ENCODE peak calls at places on chromosomes 12 and 14, in five cellular contexts. K, R, A, W and S are unnamed samples.

GRCh38 chr14:69715725-69716482 is 51.0 kb upstream of the SRSF5 start:
- DNase-seq in R (peak), A (peak), W (peak), K (peak), S (peak)

GRCh38 chr14:104331871-104332605 is 193.7 kb downstream of the KIF26A start:
- DNase-seq in A (no peak), K (no peak), W (peak), R (no peak), S (no peak)

GRCh38 chr14:21852061-21852664 is 178.5 kb upstream of the OR4E1 start:
- DNase-seq in R (peak), W (no peak), A (no peak), K (peak), S (no peak)

GRCh38 chr12:6724409-6724797 is 557 bp downstream of the COPS7A start:
- DNase-seq in K (no peak), A (no peak), W (peak), R (no peak), S (no peak)

GRCh38 chr12:6987956-6988573 is 17.4 kb downstream of the EMG1 start:
- DNase-seq in R (no peak), K (no peak), W (peak), A (no peak), S (no peak)

GRCh38 chr12:92583910-92584309 is 118.9 kb upstream of the PLEKHG7 start:
- DNase-seq in W (no peak), R (no peak), A (no peak), K (no peak), S (no peak)

GRCh38 chr14:33454707-33455106 is 496.2 kb downstream of the EGLN3 start:
- DNase-seq in R (no peak), K (no peak), A (no peak), W (no peak), S (no peak)

GRCh38 chr12:122024132-122024785 is 2.6 kb downstream of the BCL7A start:
- DNase-seq in W (no peak), K (peak), R (no peak), A (peak), S (no peak)

GRCh38 chr14:73269729-73270651 is 32.7 kb downstream of the PAPLN start:
- DNase-seq in K (no peak), R (peak), W (peak), A (no peak), S (no peak)

GRCh38 chr14:77058082-77058481 is 29.6 kb upstream of the IRF2BPL start:
- DNase-seq in K (no peak), W (no peak), A (no peak), R (no peak), S (no peak)

GRCh38 chr14:77059276-77059934 is 30.9 kb upstream of the IRF2BPL start:
- DNase-seq in A (no peak), W (no peak), R (peak), K (peak), S (no peak)

GRCh38 chr14:77061630-77062029 is 33.1 kb upstream of the IRF2BPL start:
- DNase-seq in W (no peak), K (no peak), R (no peak), A (no peak), S (no peak)

GRCh38 chr14:77055981-77056380 is 27.5 kb upstream of the IRF2BPL start:
- DNase-seq in W (no peak), R (peak), A (no peak), K (no peak), S (no peak)

GRCh38 chr14:77058785-77059184 is 30.3 kb upstream of the IRF2BPL start:
- DNase-seq in R (no peak), W (no peak), K (no peak), A (no peak), S (no peak)
- TF ChIP-seq CTCF in R (no peak), W (no peak), K (no peak), A (no peak), S (no peak)

DNA sequence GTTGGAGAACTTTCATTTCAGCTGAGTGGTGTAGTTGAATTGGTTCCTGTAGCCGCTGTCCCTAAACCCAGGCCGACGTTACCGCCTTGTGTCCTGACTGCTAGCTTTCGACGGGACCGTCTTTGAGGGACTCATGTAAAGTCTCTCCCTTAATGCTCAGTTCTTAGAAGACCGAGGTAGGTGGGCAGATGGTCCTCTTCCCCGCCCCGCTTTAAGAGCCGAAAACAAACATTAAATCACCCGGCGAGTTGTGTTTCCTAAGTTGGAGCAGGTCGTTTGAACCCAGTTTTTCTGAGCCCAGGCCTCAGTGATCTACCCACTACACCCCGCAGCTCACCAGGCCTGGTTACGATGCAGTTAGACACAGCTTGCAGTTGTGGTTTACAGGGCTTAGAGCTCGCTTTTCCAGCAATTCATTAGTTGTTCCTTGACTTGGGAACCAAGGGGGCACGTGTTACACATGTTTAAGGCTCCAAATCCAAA is 665 bp downstream of the NEDD1 start:
- DNase-seq in A (no peak), R (peak), K (peak), W (no peak), S (no peak)
- H3K4me3 ChIP-seq in A (peak), R (peak), K (peak), W (peak), S (peak)

GRCh38 chr14:89384636-89385035 is 32.4 kb downstream of the FOXN3 start:
- DNase-seq in K (no peak), A (no peak), W (no peak), R (no peak), S (no peak)
- TF ChIP-seq CTCF in K (no peak), A (no peak), W (no peak), R (no peak), S (no peak)

GRCh38 chr14:79278286-79278797 is 933.0 kb downstream of the DIO2 start:
- DNase-seq in W (no peak), A (no peak), R (no peak), K (no peak), S (no peak)
- H3K4me3 ChIP-seq in W (peak), A (peak), R (peak), K (peak), S (peak)

GRCh38 chr14:102984336-102985102 is 62.1 kb downstream of the AMN start:
- DNase-seq in W (no peak), R (no peak), K (no peak), A (no peak), S (no peak)

GRCh38 chr14:102983496-102983895 is 61.0 kb downstream of the AMN start:
- DNase-seq in R (no peak), A (no peak), K (no peak), W (no peak), S (no peak)

GRCh38 chr14:102980409-102980810 is 57.9 kb downstream of the AMN start:
- DNase-seq in A (no peak), W (no peak), K (no peak), R (no peak), S (no peak)

GRCh38 chr14:102985665-102986064 is 63.2 kb downstream of the AMN start:
- DNase-seq in R (no peak), W (no peak), K (no peak), A (no peak), S (no peak)

DNA sequence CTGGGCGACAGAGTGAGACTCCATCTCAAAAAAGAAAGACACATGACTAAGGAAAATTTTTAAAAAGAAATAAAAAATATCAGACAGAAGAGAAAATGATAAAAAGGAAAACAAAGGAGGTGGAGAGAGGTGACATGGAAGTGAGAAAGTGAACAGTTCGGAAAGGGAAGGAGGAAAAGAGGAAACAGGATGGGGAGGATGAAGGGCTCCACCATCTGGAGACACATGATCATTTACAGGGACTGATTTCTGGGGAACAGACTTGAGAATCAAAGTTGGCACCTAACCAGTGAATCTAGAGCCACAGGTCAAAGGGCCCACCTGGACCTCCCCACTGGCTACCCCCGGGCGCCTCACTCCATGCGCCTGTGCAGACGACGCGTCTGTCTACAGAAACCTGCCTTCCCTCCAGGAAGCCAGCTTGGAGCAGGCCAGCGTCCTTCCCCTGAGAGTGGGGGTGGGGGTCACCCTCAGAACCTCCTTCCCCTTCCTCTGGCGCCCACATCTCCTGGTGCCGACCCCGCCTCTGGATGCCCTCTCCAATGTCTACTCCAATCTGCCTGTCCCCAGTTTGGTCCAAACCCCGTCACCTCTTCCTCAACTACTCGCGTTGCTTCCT is 60.5 kb downstream of the AMN start:
- DNase-seq in W (no peak), R (no peak), K (no peak), A (no peak), S (no peak)
- TF ChIP-seq CTCF in W (no peak), R (no peak), K (no peak), A (no peak), S (no peak)